ENCODE peak calls at places on chromosomes 16 and 17, in six cellular contexts. One of them, this sample, is unnamed.

GRCh38 chr16:67654069-67654911 is 5.8 kb downstream of the ACD start:
- DNase-seq in GM04504: no peak
- DNase-seq in IMR-90: no peak
- DNase-seq in kidney epithelial cell: no peak
- DNase-seq in HEK293T: no peak
- DNase-seq in endothelial cell: no peak
- DNase-seq in this sample: no peak

GRCh38 chr16:67528870-67529638 is 425 bp downstream of the RIPOR1 start:
- DNase-seq in GM04504: no peak
- DNase-seq in IMR-90: peak; percentile 32
- DNase-seq in endothelial cell: no peak
- DNase-seq in kidney epithelial cell: no peak
- DNase-seq in HEK293T: peak; percentile 48
- DNase-seq in this sample: peak; percentile 43

GRCh38 chr17:72184805-72185204 is 64.0 kb downstream of the SOX9 start:
- DNase-seq in HEK293T: no peak
- DNase-seq in GM04504: no peak
- DNase-seq in IMR-90: peak; percentile 62
- DNase-seq in endothelial cell: no peak
- DNase-seq in kidney epithelial cell: no peak
- DNase-seq in this sample: no peak

GRCh38 chr16:27779719-27780161 is 229.8 kb downstream of the KATNIP start:
- DNase-seq in endothelial cell: peak; percentile 75
- DNase-seq in kidney epithelial cell: no peak
- DNase-seq in GM04504: no peak
- DNase-seq in HEK293T: peak; percentile 47
- DNase-seq in IMR-90: peak; percentile 46
- DNase-seq in this sample: no peak

GRCh38 chr16:82005491-82005830 is 5.8 kb downstream of the SDR42E1 start:
- DNase-seq in GM04504: no peak
- DNase-seq in IMR-90: no peak
- DNase-seq in HEK293T: no peak
- DNase-seq in endothelial cell: no peak
- DNase-seq in kidney epithelial cell: no peak
- DNase-seq in this sample: no peak

GRCh38 chr16:21599994-21600773 is 807 bp downstream of the METTL9 start:
- DNase-seq in endothelial cell: no peak
- DNase-seq in kidney epithelial cell: no peak
- DNase-seq in HEK293T: peak; percentile 54
- DNase-seq in GM04504: no peak
- DNase-seq in IMR-90: peak; percentile 46
- DNase-seq in this sample: no peak

GRCh38 chr17:39632153-39632941 is 4.6 kb upstream of the STARD3 start:
- DNase-seq in endothelial cell: no peak
- DNase-seq in kidney epithelial cell: no peak
- DNase-seq in HEK293T: no peak
- DNase-seq in IMR-90: no peak
- DNase-seq in GM04504: no peak
- DNase-seq in this sample: no peak

GRCh38 chr17:75920045-75920560 is 15.4 kb upstream of the MRPL38 start:
- DNase-seq in GM04504: no peak
- DNase-seq in HEK293T: no peak
- DNase-seq in kidney epithelial cell: no peak
- DNase-seq in IMR-90: no peak
- DNase-seq in endothelial cell: no peak
- DNase-seq in this sample: no peak

GRCh38 chr16:79071424-79071823 is 529.1 kb downstream of the MAF start:
- DNase-seq in endothelial cell: no peak
- DNase-seq in GM04504: no peak
- DNase-seq in kidney epithelial cell: no peak
- DNase-seq in IMR-90: no peak
- DNase-seq in HEK293T: no peak
- DNase-seq in this sample: peak; percentile 42

GRCh38 chr17:45364531-45365390 is 47.9 kb upstream of the MAP3K14 start:
- DNase-seq in IMR-90: peak; percentile 37
- DNase-seq in GM04504: no peak
- DNase-seq in HEK293T: peak; percentile 30
- DNase-seq in endothelial cell: peak; percentile 32
- DNase-seq in kidney epithelial cell: no peak
- DNase-seq in this sample: no peak

GRCh38 chr17:32805029-32805976 is 71.6 kb downstream of the MYO1D start:
- DNase-seq in IMR-90: no peak
- DNase-seq in HEK293T: no peak
- DNase-seq in kidney epithelial cell: no peak
- DNase-seq in endothelial cell: no peak
- DNase-seq in GM04504: no peak
- DNase-seq in this sample: no peak

GRCh38 chr17:10109146-10109545 is 89.3 kb downstream of the GAS7 start:
- DNase-seq in IMR-90: no peak
- DNase-seq in HEK293T: no peak
- DNase-seq in GM04504: no peak
- DNase-seq in kidney epithelial cell: no peak
- DNase-seq in endothelial cell: no peak
- DNase-seq in this sample: no peak

GRCh38 chr17:8700546-8700945 is 44.1 kb downstream of the CCDC42 start:
- DNase-seq in endothelial cell: no peak
- DNase-seq in kidney epithelial cell: no peak
- DNase-seq in GM04504: no peak
- DNase-seq in IMR-90: no peak
- DNase-seq in HEK293T: no peak
- DNase-seq in this sample: no peak

GRCh38 chr17:47685556-47686275 is 8.2 kb upstream of the TBKBP1 start:
- DNase-seq in HEK293T: no peak
- DNase-seq in endothelial cell: no peak
- DNase-seq in IMR-90: peak; percentile 36
- DNase-seq in kidney epithelial cell: no peak
- DNase-seq in GM04504: no peak
- DNase-seq in this sample: no peak

GRCh38 chr17:382644-383533 is 30.3 kb upstream of the RPH3AL start:
- DNase-seq in IMR-90: peak; percentile 87
- DNase-seq in kidney epithelial cell: peak; percentile 74
- DNase-seq in GM04504: peak; percentile 14
- DNase-seq in HEK293T: no peak
- DNase-seq in endothelial cell: no peak
- DNase-seq in this sample: no peak

GRCh38 chr17:40069751-40070643 is 7.2 kb downstream of the THRA start:
- DNase-seq in HEK293T: no peak
- DNase-seq in endothelial cell: no peak
- DNase-seq in IMR-90: peak; percentile 46
- DNase-seq in GM04504: no peak
- DNase-seq in kidney epithelial cell: no peak
- DNase-seq in this sample: no peak

GRCh38 chr17:75592364-75593020 is 4.9 kb downstream of the MYO15B start:
- DNase-seq in HEK293T: no peak
- DNase-seq in GM04504: no peak
- DNase-seq in endothelial cell: no peak
- DNase-seq in IMR-90: no peak
- DNase-seq in kidney epithelial cell: no peak
- DNase-seq in this sample: no peak

GRCh38 chr16:21663889-21664647 is at the start of gene OTOA:
- DNase-seq in endothelial cell: peak; percentile 22
- DNase-seq in GM04504: no peak
- DNase-seq in HEK293T: no peak
- DNase-seq in IMR-90: no peak
- DNase-seq in kidney epithelial cell: no peak
- DNase-seq in this sample: no peak

GRCh38 chr16:85169333-85170065 is 57.2 kb upstream of the CIBAR2 start:
- DNase-seq in GM04504: no peak
- DNase-seq in IMR-90: no peak
- DNase-seq in kidney epithelial cell: no peak
- DNase-seq in HEK293T: peak; percentile 42
- DNase-seq in endothelial cell: no peak
- DNase-seq in this sample: no peak

GRCh38 chr17:17716837-17717523 is 35.7 kb downstream of the RAI1 start:
- DNase-seq in endothelial cell: no peak
- DNase-seq in IMR-90: no peak
- DNase-seq in kidney epithelial cell: no peak
- DNase-seq in HEK293T: no peak
- DNase-seq in GM04504: no peak
- DNase-seq in this sample: no peak

GRCh38 chr16:68406458-68407041 is 41.8 kb downstream of the SMPD3 start:
- DNase-seq in HEK293T: peak; percentile 26
- DNase-seq in kidney epithelial cell: peak; percentile 29
- DNase-seq in endothelial cell: no peak
- DNase-seq in IMR-90: peak; percentile 54
- DNase-seq in GM04504: peak; percentile 23
- DNase-seq in this sample: no peak

GRCh38 chr16:12896562-12896961 is 4.8 kb upstream of the SHISA9 start:
- DNase-seq in HEK293T: no peak
- DNase-seq in IMR-90: no peak
- DNase-seq in endothelial cell: peak; percentile 36
- DNase-seq in kidney epithelial cell: no peak
- DNase-seq in GM04504: peak; percentile 17
- DNase-seq in this sample: no peak